ENCODE peak calls at places on chromosomes 6 and 20, in four cellular contexts. I is HepG2, S is K562, Y is SK-N-SH. X is an unnamed sample.

GRCh38 chr6:76770166-76770565 is 693.1 kb downstream of the HTR1B start:
- DNase-seq in S (no peak), Y (no peak), I (no peak), X (no peak)

GRCh38 chr6:28425942-28426541 is 17.2 kb downstream of the ZSCAN23 start:
- DNase-seq in S (no peak), I (no peak), Y (no peak), X (peak)

GRCh38 chr20:44901972-44902371 is 7.9 kb upstream of the PABPC1L start:
- DNase-seq in I (no peak), S (no peak), Y (no peak), X (no peak)

GRCh38 chr6:19472168-19472567 is 365.0 kb upstream of the ID4 start:
- DNase-seq in S (no peak), Y (no peak), I (no peak), X (no peak)

GRCh38 chr6:143569035-143569434 is 57.5 kb upstream of the FUCA2 start:
- DNase-seq in I (no peak), S (no peak), Y (no peak), X (no peak)

GRCh38 chr20:49282584-49283171 is 4.8 kb upstream of the ZNFX1 start:
- DNase-seq in I (no peak), Y (no peak), S (no peak), X (no peak)

GRCh38 chr20:19850190-19850533 is 92.1 kb downstream of the RIN2 start:
- DNase-seq in I (no peak), S (no peak), Y (peak), X (no peak)

GRCh38 chr6:137610702-137611101 is 116.5 kb upstream of the OLIG3 start:
- DNase-seq in I (no peak), Y (no peak), S (no peak), X (no peak)

GRCh38 chr6:125009578-125009977 is 47.3 kb downstream of the RNF217 start:
- DNase-seq in I (no peak), S (no peak), Y (no peak), X (no peak)

GRCh38 chr6:99613398-99613704 is 6.7 kb downstream of the PRDM13 start:
- DNase-seq in I (no peak), S (no peak), Y (peak), X (no peak)

DNA sequence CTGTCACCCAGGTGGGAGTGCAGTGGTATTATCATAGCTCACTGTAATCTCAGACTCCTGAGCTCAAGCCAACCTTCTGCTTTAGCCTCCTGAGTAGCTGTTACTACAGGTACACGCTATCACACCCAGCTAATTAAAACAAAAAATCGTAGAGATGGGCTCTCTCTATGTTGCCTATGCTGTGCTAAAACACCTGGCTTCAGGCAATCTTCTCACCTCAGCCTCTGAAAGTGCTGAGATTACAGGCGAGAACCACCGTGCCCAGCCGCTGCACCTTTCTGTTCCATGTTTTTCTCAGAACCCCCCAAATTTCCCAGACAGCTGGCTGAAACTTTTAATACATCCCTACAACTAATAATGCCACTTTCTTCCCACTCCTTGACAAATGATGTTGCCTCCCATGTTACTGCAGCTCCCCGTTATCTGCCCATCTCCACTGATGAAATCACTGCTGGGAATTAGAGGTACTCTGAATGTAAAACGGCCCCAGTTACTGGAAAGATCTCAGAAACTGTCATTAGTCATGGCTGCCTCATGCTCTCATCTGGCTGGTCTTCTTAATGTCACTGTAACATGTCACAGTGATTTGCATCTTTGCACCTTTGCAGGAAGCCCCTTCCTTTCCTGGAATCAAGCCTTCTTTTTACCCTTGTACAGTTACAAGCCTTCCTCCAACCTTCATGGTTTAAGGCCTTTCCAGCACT is 697.5 kb downstream of the PRKN start:
- DNase-seq in S (no peak), I (no peak), Y (peak), X (no peak)
- TF ChIP-seq NFIC in S (no peak), I (no peak), Y (no peak), X (no peak)

GRCh38 chr20:51095755-51096509 is 73.0 kb upstream of the KCNG1 start:
- DNase-seq in Y (no peak), I (no peak), S (no peak), X (no peak)
- TF ChIP-seq NFIC in Y (no peak), I (no peak), S (peak), X (no peak)

GRCh38 chr6:128305228-128305627 is 215.2 kb downstream of the PTPRK start:
- DNase-seq in S (no peak), I (no peak), Y (no peak), X (no peak)
- TF ChIP-seq NFIC in S (no peak), I (no peak), Y (no peak), X (no peak)

DNA sequence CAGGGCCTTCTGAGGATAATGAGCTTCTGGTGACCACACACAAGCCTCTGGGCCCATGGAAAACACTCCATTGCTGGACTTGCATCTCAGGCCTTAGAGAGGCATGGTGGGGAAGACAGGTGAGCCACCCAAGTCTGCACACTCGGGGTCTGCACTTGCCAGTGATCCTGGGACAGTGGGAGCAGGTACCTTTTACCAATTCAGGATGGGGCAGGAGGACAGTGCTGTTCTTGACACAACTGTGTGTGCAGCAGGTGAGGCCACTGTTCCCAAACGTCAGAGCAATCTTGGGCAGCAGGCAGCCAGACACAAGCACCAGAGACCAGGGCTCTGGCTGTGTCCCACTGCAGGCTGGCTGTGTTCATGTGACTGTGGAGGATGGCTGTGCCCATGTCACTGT is 221.3 kb downstream of the ERMARD start:
- DNase-seq in Y (no peak), S (no peak), I (no peak), X (no peak)
- TF ChIP-seq NFIC in Y (no peak), S (no peak), I (no peak), X (no peak)

X was measured in GM12878.